ENCODE peak calls at places on chromosomes 3 and 15, in seven cellular contexts. Q is OCI-LY7, S is PC-9, X is SK-N-MC, M is HCT116, E is BJ, I is lower leg skin. Y is an unnamed sample.

GRCh38 chr3:126954141-126954845 is 28.6 kb upstream of the PLXNA1 start:
- DNase-seq in Q (no peak), M (no peak), S (no peak), E (no peak), X (no peak), I (peak), Y (no peak)

GRCh38 chr3:124676236-124676635 is 54.0 kb upstream of the UMPS start:
- DNase-seq in I (peak), S (no peak), X (no peak), M (no peak), E (no peak), Q (no peak), Y (no peak)

GRCh38 chr3:100087203-100087602 is 27.1 kb downstream of the FILIP1L start:
- DNase-seq in S (no peak), M (no peak), Q (no peak), X (no peak), E (peak), I (no peak), Y (no peak)

GRCh38 chr3:16211176-16211904 is 36.9 kb downstream of the GALNT15 start:
- DNase-seq in S (no peak), I (no peak), M (no peak), E (no peak), Q (no peak), X (no peak), Y (no peak)

GRCh38 chr3:134687642-134688041 is 36.8 kb upstream of the KY start:
- DNase-seq in M (no peak), E (no peak), X (no peak), Q (no peak), I (no peak), S (no peak), Y (no peak)

GRCh38 chr3:127820871-127821853 is 1.2 kb downstream of the MGLL start:
- DNase-seq in S (peak), E (no peak), I (peak), M (no peak), X (no peak), Q (no peak), Y (peak)

GRCh38 chr15:58966698-58967097 is 20.8 kb upstream of the RNF111 start:
- DNase-seq in Q (no peak), S (no peak), E (no peak), X (no peak), I (no peak), M (no peak), Y (no peak)

GRCh38 chr3:196073188-196073838 is 8.6 kb downstream of the TFRC start:
- DNase-seq in I (no peak), M (peak), Q (peak), E (no peak), S (no peak), X (peak), Y (peak)

GRCh38 chr3:12750223-12750622 is 8.8 kb downstream of the TMEM40 start:
- DNase-seq in X (no peak), Q (peak), I (no peak), E (peak), S (peak), M (peak), Y (peak)

GRCh38 chr15:42157981-42158765 is 1.7 kb upstream of the PLA2G4F start:
- DNase-seq in M (no peak), I (peak), E (peak), X (no peak), S (no peak), Q (no peak), Y (no peak)

GRCh38 chr3:168249048-168249538 is 153.4 kb upstream of the GOLIM4 start:
- DNase-seq in E (no peak), M (no peak), Q (no peak), S (no peak), X (no peak), I (no peak), Y (no peak)

GRCh38 chr3:4985330-4986174 is 6.3 kb downstream of the BHLHE40 start:
- DNase-seq in M (peak), I (no peak), X (no peak), Q (no peak), S (peak), E (no peak), Y (no peak)

GRCh38 chr3:117019082-117019713 is 309.6 kb downstream of the TUSC7 start:
- DNase-seq in S (no peak), X (peak), M (no peak), Q (peak), I (peak), E (peak), Y (peak)

GRCh38 chr3:63762180-63762579 is 56.9 kb upstream of the C3orf49 start:
- DNase-seq in I (no peak), X (no peak), S (no peak), Q (no peak), M (no peak), E (peak), Y (no peak)

GRCh38 chr3:194328080-194328571 is 23.0 kb downstream of the CPN2 start:
- DNase-seq in E (no peak), M (no peak), S (peak), Q (no peak), X (no peak), I (no peak), Y (no peak)

GRCh38 chr3:152281032-152281713 is 12.4 kb downstream of the MBNL1 start:
- DNase-seq in M (no peak), X (no peak), S (no peak), Q (no peak), I (no peak), E (no peak), Y (peak)

GRCh38 chr3:152280539-152280938 is 11.8 kb downstream of the MBNL1 start:
- DNase-seq in M (no peak), E (no peak), S (no peak), Q (no peak), I (no peak), X (no peak), Y (no peak)

GRCh38 chr3:152278674-152279427 is 10.1 kb downstream of the MBNL1 start:
- DNase-seq in Q (no peak), M (no peak), I (no peak), S (no peak), X (no peak), E (no peak), Y (no peak)

GRCh38 chr3:152277198-152277597 is 8.5 kb downstream of the MBNL1 start:
- DNase-seq in M (no peak), E (no peak), Q (no peak), S (no peak), X (no peak), I (no peak), Y (no peak)

DNA sequence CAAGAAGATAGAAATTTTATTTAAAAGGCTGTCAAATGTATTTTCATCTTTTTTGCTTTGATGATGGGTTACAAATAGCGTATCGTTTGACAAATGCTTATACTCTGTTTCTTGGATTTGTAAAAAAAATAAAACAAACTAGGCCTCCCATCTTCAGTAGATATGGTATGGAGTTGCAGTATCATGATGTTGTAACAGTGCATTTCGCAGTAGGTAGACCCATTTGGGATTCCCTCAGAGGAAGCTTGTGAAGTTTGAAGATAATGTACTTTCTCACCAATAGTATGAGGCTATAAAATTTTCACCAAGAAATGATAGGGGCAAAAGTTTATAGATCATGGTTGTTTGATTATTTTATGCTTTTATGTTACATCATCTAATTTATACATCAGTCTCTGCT is 10.7 kb downstream of the MBNL1 start:
- DNase-seq in E (no peak), Q (no peak), M (no peak), S (no peak), I (no peak), X (no peak), Y (no peak)
- H3K4me3 ChIP-seq in E (no peak), Q (no peak), M (no peak), S (no peak), I (no peak), X (peak), Y (no peak)

GRCh38 chr15:37017031-37017625 is 83.2 kb downstream of the MEIS2 start:
- DNase-seq in Q (no peak), I (no peak), M (no peak), E (no peak), X (no peak), S (no peak), Y (no peak)

GRCh38 chr15:37015476-37015875 is 84.9 kb downstream of the MEIS2 start:
- DNase-seq in E (no peak), Q (peak), M (no peak), I (no peak), S (no peak), X (no peak), Y (peak)

GRCh38 chr15:37020852-37021251 is 79.5 kb downstream of the MEIS2 start:
- DNase-seq in E (no peak), S (no peak), M (no peak), Q (no peak), X (no peak), I (no peak), Y (no peak)

GRCh38 chr15:37016287-37016686 is 84.1 kb downstream of the MEIS2 start:
- DNase-seq in I (no peak), E (peak), Q (no peak), M (no peak), S (no peak), X (no peak), Y (peak)

DNA sequence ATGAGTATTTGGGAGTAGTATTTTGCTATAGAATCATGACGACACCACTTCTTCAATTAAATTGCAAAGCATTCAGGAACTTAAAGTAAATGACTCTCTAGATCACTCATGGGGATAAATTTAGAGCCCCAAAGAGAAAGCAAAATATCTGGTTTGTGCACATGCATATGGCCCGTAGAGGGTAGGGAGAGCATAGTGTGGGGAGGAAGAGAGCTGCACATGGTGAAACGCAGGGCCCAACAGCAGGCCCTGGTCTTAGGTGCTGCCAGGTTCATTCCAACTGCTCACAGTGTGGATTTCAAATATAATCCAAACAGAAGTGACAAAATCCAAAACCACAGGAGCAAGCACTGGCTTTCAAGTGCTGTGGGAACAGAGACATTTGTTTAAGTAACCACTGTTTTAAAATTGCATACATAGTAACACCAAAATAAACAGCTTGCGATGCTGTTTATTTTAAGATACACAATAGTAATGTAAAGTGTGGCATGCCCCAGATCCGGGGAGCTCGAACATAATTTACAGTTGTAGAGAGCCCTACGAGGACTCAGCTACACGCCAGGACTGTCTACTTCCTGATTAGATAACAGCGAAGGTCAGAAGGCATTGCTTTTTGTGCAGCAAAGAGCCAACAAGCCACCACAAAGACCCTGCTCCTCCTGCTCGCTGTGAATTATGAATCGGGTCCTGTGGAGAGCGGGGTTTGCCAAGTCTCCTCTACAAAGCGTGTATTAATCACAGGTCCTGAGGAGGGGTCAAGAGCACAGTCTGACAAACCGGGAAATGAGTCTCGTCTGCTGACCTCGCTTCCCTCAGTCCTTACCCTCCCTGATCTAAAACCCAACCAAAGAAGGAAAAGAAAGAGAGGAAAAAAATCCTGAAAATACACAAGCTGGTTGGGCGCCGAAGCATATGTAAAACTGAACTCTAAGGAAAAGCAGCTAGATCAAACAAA is 80.6 kb downstream of the MEIS2 start:
- DNase-seq in S (no peak), E (no peak), I (no peak), X (no peak), M (no peak), Q (no peak), Y (peak)
- H3K4me3 ChIP-seq in S (no peak), E (no peak), I (no peak), X (no peak), M (no peak), Q (no peak), Y (peak)

DNA sequence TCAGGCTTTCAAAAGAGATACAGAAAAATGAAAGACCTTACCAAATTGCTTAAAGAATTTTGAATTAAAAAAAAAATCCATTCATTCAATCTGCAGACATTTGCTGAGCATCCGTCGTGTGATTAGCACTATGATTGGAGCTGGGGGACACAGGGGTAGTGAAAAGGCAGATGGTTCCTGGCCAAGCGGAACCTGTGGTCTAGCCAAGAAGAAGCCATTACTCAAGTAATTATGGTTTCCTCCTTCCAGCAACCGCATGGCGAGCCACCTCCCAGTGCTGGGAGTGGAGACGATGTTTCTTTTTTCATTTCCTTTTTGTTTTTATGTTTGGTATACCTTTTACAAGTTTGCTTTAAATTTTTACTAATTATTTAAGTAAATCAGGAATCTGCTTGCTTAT is 140.2 kb downstream of the CACNA2D3 start:
- DNase-seq in Q (no peak), S (no peak), M (no peak), X (no peak), I (no peak), E (no peak), Y (no peak)
- H3K4me3 ChIP-seq in Q (no peak), S (no peak), M (no peak), X (no peak), I (no peak), E (no peak), Y (no peak)

GRCh38 chr15:85828869-85829268 is 34.1 kb upstream of the KLHL25 start:
- DNase-seq in Q (peak), E (no peak), X (peak), I (no peak), M (no peak), S (no peak), Y (no peak)
- H3K4me3 ChIP-seq in Q (no peak), E (no peak), X (no peak), I (no peak), M (no peak), S (no peak), Y (no peak)